ENCODE peak calls at places on chromosome 2, in ten cellular contexts. Q is right atrium auricular region, I is HAP-1, P is heart left ventricle, H is OCI-LY7, G is transverse colon, Z is ovary, D is upper lobe of left lung, W is IMR-90, N is GM23338. Y is an unnamed sample. For H3K4me1, the result is how much of the 10 kb centered on the place peaks cover.

GRCh38 chr2:168593713-168594112 is 137.6 kb downstream of the CERS6 start:
- DNase-seq in Q (no peak), I (no peak), P (no peak), H (no peak), G (no peak), Z (no peak), D (no peak), W (no peak), N (no peak), Y (no peak)

GRCh38 chr2:222518570-222519381 is 94.4 kb downstream of the SGPP2 start:
- DNase-seq in Q (no peak), I (no peak), P (no peak), H (no peak), G (peak), Z (no peak), D (no peak), W (no peak), N (peak), Y (peak)

GRCh38 chr2:183253441-183254130 is 129.3 kb downstream of the NUP35 start:
- DNase-seq in Q (no peak), I (no peak), P (no peak), H (no peak), G (no peak), Z (no peak), D (no peak), W (no peak), N (no peak), Y (no peak)

GRCh38 chr2:189581354-189582139 is 961 bp upstream of the SLC40A1 start:
- DNase-seq in Q (no peak), I (no peak), P (peak), H (no peak), G (peak), Z (peak), D (peak), W (no peak), N (peak), Y (no peak)

GRCh38 chr2:73268831-73269685 is 15.2 kb downstream of the FBXO41 start:
- DNase-seq in Q (no peak), I (no peak), P (no peak), H (peak), G (peak), Z (no peak), D (peak), W (peak), N (peak), Y (no peak)

GRCh38 chr2:136238552-136239346 is 120.8 kb upstream of the CXCR4 start:
- DNase-seq in Q (no peak), I (no peak), P (no peak), H (peak), G (no peak), Z (no peak), D (no peak), W (peak), N (no peak), Y (no peak)

GRCh38 chr2:205892141-205893064 is 193.6 kb downstream of the INO80D start:
- DNase-seq in Q (no peak), I (peak), P (no peak), H (no peak), G (peak), Z (no peak), D (no peak), W (peak), N (peak), Y (no peak)

GRCh38 chr2:127577973-127578372 is 42.5 kb downstream of the MYO7B start:
- DNase-seq in Q (peak), I (peak), P (no peak), H (no peak), G (no peak), Z (no peak), D (no peak), W (no peak), N (no peak), Y (no peak)

GRCh38 chr2:26722911-26723310 is 30.4 kb downstream of the KCNK3 start:
- DNase-seq in Q (no peak), I (no peak), P (no peak), H (no peak), G (no peak), Z (no peak), D (no peak), W (no peak), N (no peak), Y (no peak)

GRCh38 chr2:226524381-226524843 is 275.2 kb downstream of the IRS1 start:
- DNase-seq in Q (no peak), I (no peak), P (no peak), H (no peak), G (no peak), Z (no peak), D (no peak), W (peak), N (no peak), Y (peak)

GRCh38 chr2:228658998-228659397 is 477.5 kb upstream of the SPHKAP start:
- DNase-seq in Q (no peak), I (no peak), P (no peak), H (no peak), G (no peak), Z (no peak), D (no peak), W (peak), N (no peak), Y (peak)

GRCh38 chr2:157256621-157257020 is 884 bp upstream of the GALNT5 start:
- DNase-seq in Q (no peak), I (no peak), P (no peak), H (no peak), G (no peak), Z (no peak), D (no peak), W (peak), N (no peak), Y (no peak)

GRCh38 chr2:235901243-235901642 is 266.9 kb downstream of the GBX2 start:
- DNase-seq in Q (no peak), I (no peak), P (no peak), H (no peak), G (no peak), Z (no peak), D (no peak), W (no peak), N (no peak), Y (no peak)

GRCh38 chr2:150271952-150272351 is 215.5 kb downstream of the RND3 start:
- DNase-seq in Q (no peak), I (no peak), P (no peak), H (no peak), G (no peak), Z (no peak), D (no peak), W (peak), N (no peak), Y (no peak)

GRCh38 chr2:127423476-127423840 is 5.2 kb downstream of the PROC start:
- DNase-seq in Q (peak), I (peak), P (no peak), H (no peak), G (peak), Z (no peak), D (peak), W (no peak), N (peak), Y (peak)

GRCh38 chr2:10541081-10541480 is 93.0 kb upstream of the ODC1 start:
- DNase-seq in Q (no peak), I (no peak), P (peak), H (no peak), G (no peak), Z (no peak), D (no peak), W (no peak), N (no peak), Y (no peak)

GRCh38 chr2:2839393-2840096 is 508.5 kb upstream of the MYT1L start:
- DNase-seq in Q (peak), I (no peak), P (no peak), H (no peak), G (no peak), Z (no peak), D (no peak), W (no peak), N (no peak), Y (no peak)

GRCh38 chr2:42928161-42928691 is 135.8 kb upstream of the HAAO start:
- DNase-seq in Q (no peak), I (peak), P (no peak), H (no peak), G (peak), Z (no peak), D (no peak), W (no peak), N (no peak), Y (no peak)

GRCh38 chr2:63926800-63927199 is 85.1 kb downstream of the UGP2 start:
- DNase-seq in Q (no peak), I (no peak), P (no peak), H (no peak), G (no peak), Z (no peak), D (peak), W (no peak), N (peak), Y (no peak)

GRCh38 chr2:223319601-223320000 is 267.6 kb downstream of the KCNE4 start:
- DNase-seq in Q (no peak), I (no peak), P (no peak), H (no peak), G (no peak), Z (no peak), D (no peak), W (no peak), N (no peak), Y (no peak)

GRCh38 chr2:158539176-158539895 is 82.6 kb downstream of the PKP4 start:
- DNase-seq in Q (no peak), I (no peak), P (no peak), H (no peak), G (no peak), Z (no peak), D (no peak), W (peak), N (no peak), Y (no peak)

GRCh38 chr2:95016616-95017307 is 8.7 kb upstream of the MAL start:
- DNase-seq in Q (no peak), I (no peak), P (no peak), H (no peak), G (no peak), Z (no peak), D (no peak), W (no peak), N (no peak), Y (no peak)

GRCh38 chr2:128563348-128563687 is 244.7 kb upstream of the HS6ST1 start:
- DNase-seq in Q (peak), I (no peak), P (peak), H (no peak), G (peak), Z (peak), D (no peak), W (peak), N (no peak), Y (peak)

GRCh38 chr2:221518937-221519635 is 53.0 kb downstream of the EPHA4 start:
- DNase-seq in Q (no peak), I (no peak), P (no peak), H (no peak), G (peak), Z (no peak), D (no peak), W (peak), N (no peak), Y (peak)

GRCh38 chr2:221514305-221515040 is 57.6 kb downstream of the EPHA4 start:
- DNase-seq in Q (no peak), I (no peak), P (no peak), H (no peak), G (no peak), Z (no peak), D (no peak), W (no peak), N (no peak), Y (no peak)

GRCh38 chr2:221521261-221521845 is 50.8 kb downstream of the EPHA4 start:
- DNase-seq in Q (no peak), I (no peak), P (no peak), H (no peak), G (no peak), Z (no peak), D (no peak), W (no peak), N (no peak), Y (no peak)

GRCh38 chr2:221518201-221518936 is 53.7 kb downstream of the EPHA4 start:
- DNase-seq in Q (no peak), I (no peak), P (no peak), H (no peak), G (no peak), Z (no peak), D (no peak), W (peak), N (no peak), Y (peak)

GRCh38 chr2:221517362-221518121 is 54.6 kb downstream of the EPHA4 start:
- DNase-seq in Q (peak), I (no peak), P (peak), H (peak), G (peak), Z (no peak), D (no peak), W (peak), N (no peak), Y (no peak)
- H3K4me1 ChIP-seq in Q (half or more), I (under half), P (under half), H (under half), G (under half), Z (under half), D (under half), W (under half), N (under half), Y (under half)

DNA sequence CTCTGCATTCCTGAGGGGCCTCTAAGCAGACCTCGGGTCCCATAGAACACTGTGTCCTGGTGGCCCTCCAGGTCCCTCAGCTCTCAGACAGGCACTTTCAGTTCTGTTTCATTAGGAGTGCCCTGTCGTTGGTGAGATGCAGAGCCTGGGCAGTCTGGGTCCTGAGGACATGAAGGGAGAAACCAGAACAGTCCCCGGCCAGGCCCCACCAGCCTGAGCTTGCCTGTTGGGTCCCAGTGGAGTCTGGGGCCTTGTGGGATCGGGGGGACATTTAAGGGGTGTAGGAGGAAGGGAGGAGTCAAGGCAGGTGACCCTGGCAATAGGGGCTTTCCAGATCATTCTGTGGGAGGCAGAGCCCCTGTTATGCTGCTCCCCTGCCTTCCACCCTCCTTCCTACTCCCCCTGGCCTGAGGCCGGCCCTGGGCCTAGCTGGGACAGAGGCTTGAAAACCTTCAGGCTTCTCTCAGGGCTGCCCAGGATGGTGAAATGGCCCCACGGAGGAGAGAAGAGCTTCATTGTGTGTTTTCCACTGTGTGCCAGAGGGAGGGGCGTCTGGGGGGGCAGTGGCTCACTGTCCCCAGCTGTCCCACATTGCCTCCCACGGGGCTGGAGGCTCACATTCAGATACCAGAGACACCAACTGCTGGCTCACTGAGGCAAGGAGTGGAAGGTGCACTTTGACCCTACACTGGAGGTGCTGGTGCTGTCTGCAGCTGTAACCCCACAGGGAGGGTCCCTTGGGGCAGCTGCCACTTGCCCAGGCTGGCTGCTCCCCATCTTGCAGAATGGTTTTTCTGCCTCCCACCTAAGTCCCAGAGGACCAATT is 26.6 kb upstream of the CATIP start:
- DNase-seq in Q (no peak), I (no peak), P (no peak), H (peak), G (peak), Z (no peak), D (peak), W (no peak), N (no peak), Y (no peak)
- H3K4me1 ChIP-seq in Q (under half), I (under half), P (under half), H (half or more), G (under half), Z (under half), D (under half), W (under half), N (under half), Y (under half)

GRCh38 chr2:25324905-25325592 is 16.7 kb downstream of the DNMT3A start:
- DNase-seq in Q (peak), I (no peak), P (peak), H (no peak), G (no peak), Z (peak), D (no peak), W (peak), N (no peak), Y (peak)

GRCh38 chr2:25326326-25327013 is 15.3 kb downstream of the DNMT3A start:
- DNase-seq in Q (no peak), I (no peak), P (no peak), H (no peak), G (no peak), Z (no peak), D (no peak), W (no peak), N (no peak), Y (no peak)

GRCh38 chr2:25330273-25330672 is 11.5 kb downstream of the DNMT3A start:
- DNase-seq in Q (no peak), I (no peak), P (no peak), H (no peak), G (no peak), Z (peak), D (no peak), W (no peak), N (no peak), Y (no peak)

GRCh38 chr2:25330937-25331336 is 10.8 kb downstream of the DNMT3A start:
- DNase-seq in Q (no peak), I (no peak), P (no peak), H (no peak), G (no peak), Z (no peak), D (no peak), W (no peak), N (no peak), Y (no peak)

DNA sequence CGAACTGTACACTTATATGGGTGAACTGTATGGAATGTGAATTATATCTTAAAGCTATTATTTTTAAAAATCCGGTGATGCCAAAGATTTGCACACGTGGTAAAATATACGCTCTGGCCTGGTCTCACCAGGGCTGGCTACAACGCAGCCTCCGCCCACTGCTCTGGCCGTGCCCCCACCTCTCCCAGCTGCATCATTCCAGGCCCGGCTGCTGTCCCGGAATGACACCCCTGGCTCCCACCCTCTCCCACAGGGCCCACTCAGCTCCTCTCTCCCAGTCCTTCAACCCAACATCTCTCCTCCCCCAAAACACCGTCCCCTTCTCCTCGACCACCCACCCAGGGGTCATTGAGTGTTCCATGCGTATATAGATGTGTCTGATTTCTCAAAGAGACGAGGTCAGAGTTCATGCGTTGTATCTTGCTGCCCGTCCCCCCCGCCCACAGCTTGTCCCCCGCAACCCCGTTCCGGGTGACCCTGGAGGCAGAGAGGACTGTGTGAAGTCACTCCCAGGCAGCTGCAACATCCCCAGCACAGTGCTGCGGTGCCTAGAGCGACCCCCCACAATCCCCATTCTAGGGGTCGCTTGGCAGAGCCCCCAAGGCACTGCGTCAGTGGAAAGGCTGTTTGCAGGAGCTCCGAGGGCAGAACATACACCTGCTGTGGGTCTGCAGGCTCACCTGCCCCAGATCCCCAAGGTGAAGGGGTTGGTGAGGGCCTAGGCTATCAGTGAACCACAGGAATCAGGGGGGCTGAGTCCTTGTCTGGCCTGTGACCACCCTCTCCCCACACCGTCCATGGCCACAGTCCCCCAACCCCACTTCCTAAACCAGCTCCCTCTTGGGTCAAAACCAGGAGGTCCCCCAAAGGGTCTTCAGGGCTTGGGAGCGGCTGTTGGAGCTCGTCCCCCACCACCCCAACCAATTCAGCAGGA is 13.3 kb downstream of the DNMT3A start:
- DNase-seq in Q (no peak), I (no peak), P (no peak), H (no peak), G (no peak), Z (no peak), D (no peak), W (no peak), N (no peak), Y (no peak)
- H3K4me1 ChIP-seq in Q (half or more), I (under half), P (under half), H (under half), G (under half), Z (under half), D (under half), W (under half), N (under half), Y (under half)

DNA sequence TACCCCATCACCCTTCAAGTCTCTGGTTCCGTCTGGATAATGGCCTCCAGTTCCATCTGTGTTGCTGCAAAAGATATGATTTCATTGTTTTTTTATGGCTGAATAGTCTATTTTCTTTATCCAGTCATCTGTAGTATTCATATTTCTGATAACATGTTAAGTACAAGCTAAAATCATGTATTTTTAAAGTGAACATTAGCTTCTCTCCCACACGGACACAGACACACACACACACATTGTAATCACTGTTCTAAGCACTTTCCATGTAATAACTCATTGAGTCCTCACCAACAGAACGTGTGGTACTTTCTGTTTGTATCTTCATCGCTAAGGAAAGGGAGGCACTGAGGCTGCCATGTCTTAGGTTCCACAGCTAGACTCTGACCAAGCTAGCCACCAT is 8.0 kb downstream of the NCK2 start:
- DNase-seq in Q (no peak), I (no peak), P (no peak), H (no peak), G (no peak), Z (no peak), D (no peak), W (no peak), N (no peak), Y (no peak)
- H3K4me1 ChIP-seq in Q (half or more), I (under half), P (half or more), H (under half), G (under half), Z (under half), D (under half), W (under half), N (under half), Y (under half)

DNA sequence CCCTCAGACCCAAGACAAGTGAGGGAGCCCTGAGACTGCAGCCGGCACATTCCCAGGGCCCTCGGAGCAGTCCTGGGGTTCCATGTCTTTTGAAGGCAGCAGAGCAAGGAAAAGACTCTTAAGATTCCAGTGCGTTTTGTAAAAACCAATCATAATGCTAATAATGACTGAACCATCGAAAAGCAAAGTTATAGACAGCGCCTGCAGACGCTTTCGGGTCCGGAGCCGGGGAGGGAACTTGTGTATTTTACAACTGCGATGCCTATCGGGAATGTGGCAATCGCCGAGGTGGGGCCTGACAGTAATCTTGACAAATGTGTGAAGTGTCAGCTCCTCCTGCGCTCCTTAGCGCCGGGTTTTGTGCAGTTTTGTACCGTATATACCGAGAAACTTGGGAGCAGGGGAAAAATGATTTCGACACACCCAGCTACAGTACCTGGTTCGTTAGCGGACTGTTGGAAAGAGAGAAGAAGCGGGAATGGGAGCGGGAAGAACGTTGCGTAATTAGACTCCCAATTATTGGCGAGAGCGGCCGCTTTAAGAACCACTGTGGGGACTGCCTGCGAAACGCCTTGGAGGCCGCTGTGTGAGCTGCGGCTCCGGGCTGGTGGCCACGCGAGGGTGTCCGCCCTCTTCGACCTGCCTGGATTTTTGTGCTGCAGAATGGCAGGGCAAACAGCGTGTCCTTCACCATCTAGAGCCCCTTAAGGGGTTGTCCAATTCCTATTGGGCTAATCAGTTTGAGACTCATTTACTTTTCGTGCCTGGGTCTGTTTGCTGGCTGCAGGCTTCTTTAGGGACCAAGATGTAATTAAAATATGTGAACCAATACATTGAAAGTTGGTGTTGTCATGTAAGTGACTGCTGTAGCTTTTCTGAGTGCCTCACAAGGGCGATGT is 2.4 kb downstream of the EPAS1 start:
- DNase-seq in Q (peak), I (peak), P (peak), H (no peak), G (peak), Z (peak), D (peak), W (peak), N (peak), Y (peak)
- H3K4me1 ChIP-seq in Q (under half), I (under half), P (under half), H (under half), G (under half), Z (under half), D (under half), W (under half), N (under half), Y (under half)